ENCODE peak calls at places on chromosome X, in eight cellular contexts. One of them, this sample, is unnamed.
A peak's percentile ranks its signal among the peaks of the same experiment; 100 is the strongest.

GRCh38 chrX:24493740-24494543 is 28.9 kb downstream of the PDK3 start:
- DNase-seq in activated gamma-delta T cell treated with anti-CD3 and anti-CD28 coated beads, Interleukin-2, amount 50 U/mL, for 16 hours: no peak
- DNase-seq in midbrain: no peak
- DNase-seq in A549: no peak
- DNase-seq in iris pigment epithelial cell: no peak
- DNase-seq in RWPE1: no peak
- DNase-seq in nephron progenitor cell: no peak
- DNase-seq in MV-4-11: no peak
- DNase-seq in this sample: no peak

GRCh38 chrX:148540114-148540513 is 39.7 kb downstream of the AFF2 start:
- DNase-seq in activated gamma-delta T cell treated with anti-CD3 and anti-CD28 coated beads, Interleukin-2, amount 50 U/mL, for 16 hours: no peak
- DNase-seq in midbrain: no peak
- DNase-seq in A549: no peak
- DNase-seq in iris pigment epithelial cell: no peak
- DNase-seq in RWPE1: no peak
- DNase-seq in nephron progenitor cell: no peak
- DNase-seq in MV-4-11: no peak
- DNase-seq in this sample: no peak

GRCh38 chrX:41823402-41823801 is 99.4 kb downstream of the GPR82 start:
- DNase-seq in activated gamma-delta T cell treated with anti-CD3 and anti-CD28 coated beads, Interleukin-2, amount 50 U/mL, for 16 hours: no peak
- DNase-seq in midbrain: no peak
- DNase-seq in A549: no peak
- DNase-seq in iris pigment epithelial cell: no peak
- DNase-seq in RWPE1: no peak
- DNase-seq in nephron progenitor cell: no peak
- DNase-seq in MV-4-11: no peak
- DNase-seq in this sample: no peak

GRCh38 chrX:134669378-134670098 is 11.3 kb upstream of the PLAC1 start:
- DNase-seq in activated gamma-delta T cell treated with anti-CD3 and anti-CD28 coated beads, Interleukin-2, amount 50 U/mL, for 16 hours: no peak
- DNase-seq in midbrain: no peak
- DNase-seq in A549: peak; percentile 82
- DNase-seq in iris pigment epithelial cell: peak; percentile 93
- DNase-seq in RWPE1: peak; percentile 65
- DNase-seq in nephron progenitor cell: no peak
- DNase-seq in MV-4-11: no peak
- DNase-seq in this sample: no peak

GRCh38 chrX:118520206-118520857 is 24.7 kb downstream of the DOCK11 start:
- DNase-seq in activated gamma-delta T cell treated with anti-CD3 and anti-CD28 coated beads, Interleukin-2, amount 50 U/mL, for 16 hours: no peak
- DNase-seq in midbrain: no peak
- DNase-seq in A549: no peak
- DNase-seq in iris pigment epithelial cell: peak; percentile 60
- DNase-seq in RWPE1: peak; percentile 78
- DNase-seq in nephron progenitor cell: no peak
- DNase-seq in MV-4-11: no peak
- DNase-seq in this sample: no peak

GRCh38 chrX:154822029-154822428 is 12.4 kb downstream of the SMIM9 start:
- DNase-seq in activated gamma-delta T cell treated with anti-CD3 and anti-CD28 coated beads, Interleukin-2, amount 50 U/mL, for 16 hours: no peak
- DNase-seq in midbrain: no peak
- DNase-seq in A549: no peak
- DNase-seq in iris pigment epithelial cell: no peak
- DNase-seq in RWPE1: no peak
- DNase-seq in nephron progenitor cell: no peak
- DNase-seq in MV-4-11: no peak
- DNase-seq in this sample: no peak

GRCh38 chrX:23195097-23195496 is 139.6 kb upstream of the PTCHD1 start:
- DNase-seq in activated gamma-delta T cell treated with anti-CD3 and anti-CD28 coated beads, Interleukin-2, amount 50 U/mL, for 16 hours: no peak
- DNase-seq in midbrain: no peak
- DNase-seq in A549: no peak
- DNase-seq in iris pigment epithelial cell: no peak
- DNase-seq in RWPE1: no peak
- DNase-seq in nephron progenitor cell: no peak
- DNase-seq in MV-4-11: no peak
- DNase-seq in this sample: no peak

GRCh38 chrX:131068945-131069719 is 11.0 kb downstream of the ARHGAP36 start:
- DNase-seq in activated gamma-delta T cell treated with anti-CD3 and anti-CD28 coated beads, Interleukin-2, amount 50 U/mL, for 16 hours: no peak
- DNase-seq in midbrain: peak; percentile 40
- DNase-seq in A549: peak; percentile 72
- DNase-seq in iris pigment epithelial cell: peak; percentile 3
- DNase-seq in RWPE1: no peak
- DNase-seq in nephron progenitor cell: peak; percentile 89
- DNase-seq in MV-4-11: no peak
- DNase-seq in this sample: no peak

GRCh38 chrX:85996555-85996954 is 50.8 kb downstream of the CHM start:
- DNase-seq in activated gamma-delta T cell treated with anti-CD3 and anti-CD28 coated beads, Interleukin-2, amount 50 U/mL, for 16 hours: no peak
- DNase-seq in midbrain: no peak
- DNase-seq in A549: no peak
- DNase-seq in iris pigment epithelial cell: no peak
- DNase-seq in RWPE1: no peak
- DNase-seq in nephron progenitor cell: no peak
- DNase-seq in MV-4-11: no peak
- DNase-seq in this sample: no peak

GRCh38 chrX:39519566-39520301 is 578.0 kb downstream of the BCOR start:
- DNase-seq in activated gamma-delta T cell treated with anti-CD3 and anti-CD28 coated beads, Interleukin-2, amount 50 U/mL, for 16 hours: no peak
- DNase-seq in midbrain: no peak
- DNase-seq in A549: no peak
- DNase-seq in iris pigment epithelial cell: no peak
- DNase-seq in RWPE1: no peak
- DNase-seq in nephron progenitor cell: no peak
- DNase-seq in MV-4-11: no peak
- DNase-seq in this sample: no peak

GRCh38 chrX:38864165-38864564 is 62.9 kb downstream of the MID1IP1 start:
- DNase-seq in activated gamma-delta T cell treated with anti-CD3 and anti-CD28 coated beads, Interleukin-2, amount 50 U/mL, for 16 hours: no peak
- DNase-seq in midbrain: no peak
- DNase-seq in A549: no peak
- DNase-seq in iris pigment epithelial cell: no peak
- DNase-seq in RWPE1: no peak
- DNase-seq in nephron progenitor cell: no peak
- DNase-seq in MV-4-11: peak; percentile 29
- DNase-seq in this sample: no peak

GRCh38 chrX:145002776-145003175 is 244.5 kb upstream of the SPANXN1 start:
- DNase-seq in activated gamma-delta T cell treated with anti-CD3 and anti-CD28 coated beads, Interleukin-2, amount 50 U/mL, for 16 hours: no peak
- DNase-seq in midbrain: no peak
- DNase-seq in A549: no peak
- DNase-seq in iris pigment epithelial cell: peak; percentile 10
- DNase-seq in RWPE1: no peak
- DNase-seq in nephron progenitor cell: no peak
- DNase-seq in MV-4-11: no peak
- DNase-seq in this sample: no peak

GRCh38 chrX:38154818-38155217 is 65.9 kb downstream of the SRPX start:
- DNase-seq in activated gamma-delta T cell treated with anti-CD3 and anti-CD28 coated beads, Interleukin-2, amount 50 U/mL, for 16 hours: no peak
- DNase-seq in midbrain: no peak
- DNase-seq in A549: no peak
- DNase-seq in iris pigment epithelial cell: no peak
- DNase-seq in RWPE1: no peak
- DNase-seq in nephron progenitor cell: no peak
- DNase-seq in MV-4-11: no peak
- DNase-seq in this sample: no peak

GRCh38 chrX:76148011-76148665 is 24.7 kb upstream of the PBDC1 start:
- DNase-seq in activated gamma-delta T cell treated with anti-CD3 and anti-CD28 coated beads, Interleukin-2, amount 50 U/mL, for 16 hours: no peak
- DNase-seq in midbrain: peak; percentile 4
- DNase-seq in A549: no peak
- DNase-seq in iris pigment epithelial cell: peak; percentile 26
- DNase-seq in RWPE1: no peak
- DNase-seq in nephron progenitor cell: no peak
- DNase-seq in MV-4-11: peak; percentile 4
- DNase-seq in this sample: no peak

GRCh38 chrX:75038925-75039324 is 113.7 kb upstream of the NEXMIF start:
- DNase-seq in activated gamma-delta T cell treated with anti-CD3 and anti-CD28 coated beads, Interleukin-2, amount 50 U/mL, for 16 hours: no peak
- DNase-seq in midbrain: no peak
- DNase-seq in A549: no peak
- DNase-seq in iris pigment epithelial cell: peak; percentile 45
- DNase-seq in RWPE1: no peak
- DNase-seq in nephron progenitor cell: no peak
- DNase-seq in MV-4-11: no peak
- DNase-seq in this sample: no peak

GRCh38 chrX:17605676-17606075 is 131.6 kb upstream of the SCML1 start:
- DNase-seq in activated gamma-delta T cell treated with anti-CD3 and anti-CD28 coated beads, Interleukin-2, amount 50 U/mL, for 16 hours: no peak
- DNase-seq in midbrain: no peak
- DNase-seq in A549: no peak
- DNase-seq in iris pigment epithelial cell: no peak
- DNase-seq in RWPE1: no peak
- DNase-seq in nephron progenitor cell: no peak
- DNase-seq in MV-4-11: no peak
- DNase-seq in this sample: no peak

GRCh38 chrX:152904151-152905080 is 6.5 kb downstream of the ZNF185 start:
- DNase-seq in activated gamma-delta T cell treated with anti-CD3 and anti-CD28 coated beads, Interleukin-2, amount 50 U/mL, for 16 hours: no peak
- DNase-seq in midbrain: peak; percentile 13
- DNase-seq in A549: peak; percentile 75
- DNase-seq in iris pigment epithelial cell: peak; percentile 36
- DNase-seq in RWPE1: peak; percentile 76
- DNase-seq in nephron progenitor cell: peak; percentile 70
- DNase-seq in MV-4-11: peak; percentile 20
- DNase-seq in this sample: no peak

GRCh38 chrX:139178980-139179379 is 351.6 kb upstream of the F9 start:
- DNase-seq in activated gamma-delta T cell treated with anti-CD3 and anti-CD28 coated beads, Interleukin-2, amount 50 U/mL, for 16 hours: no peak
- DNase-seq in midbrain: no peak
- DNase-seq in A549: no peak
- DNase-seq in iris pigment epithelial cell: no peak
- DNase-seq in RWPE1: no peak
- DNase-seq in nephron progenitor cell: no peak
- DNase-seq in MV-4-11: no peak
- DNase-seq in this sample: no peak

This sample was measured in cerebellum.